ENCODE peak calls at places on chromosomes 16 and 17, in five cellular contexts. One of them, this sample, is unnamed.
A peak's percentile ranks its signal among the peaks of the same experiment; 100 is the strongest.

GRCh38 chr17:48998557-48999440 is 1.6 kb downstream of the IGF2BP1 start:
- DNase-seq in H54: no peak
- DNase-seq in NCI-H1436: no peak
- DNase-seq in ELF-1: peak; percentile 43
- DNase-seq in psoas muscle: no peak
- DNase-seq in this sample: no peak

GRCh38 chr16:85157813-85158701 is 45.8 kb upstream of the CIBAR2 start:
- DNase-seq in ELF-1: peak; percentile 87
- DNase-seq in H54: no peak
- DNase-seq in psoas muscle: no peak
- DNase-seq in NCI-H1436: no peak
- DNase-seq in this sample: no peak

GRCh38 chr16:88078111-88078775 is 127.0 kb downstream of the BANP start:
- DNase-seq in ELF-1: no peak
- DNase-seq in psoas muscle: peak; percentile 28
- DNase-seq in H54: no peak
- DNase-seq in NCI-H1436: no peak
- DNase-seq in this sample: no peak

GRCh38 chr17:20925954-20926353 is 116.9 kb downstream of the USP22 start:
- DNase-seq in H54: no peak
- DNase-seq in NCI-H1436: no peak
- DNase-seq in psoas muscle: no peak
- DNase-seq in ELF-1: no peak
- DNase-seq in this sample: no peak

GRCh38 chr16:67924140-67924906 is 7.3 kb downstream of the CTRL start:
- DNase-seq in psoas muscle: no peak
- DNase-seq in H54: no peak
- DNase-seq in NCI-H1436: no peak
- DNase-seq in ELF-1: no peak
- DNase-seq in this sample: no peak

GRCh38 chr16:81640681-81641070 is 138.4 kb upstream of the PLCG2 start:
- DNase-seq in psoas muscle: no peak
- DNase-seq in NCI-H1436: no peak
- DNase-seq in ELF-1: no peak
- DNase-seq in H54: no peak
- DNase-seq in this sample: no peak

GRCh38 chr17:62800580-62800979 is 7.5 kb downstream of the MARCHF10 start:
- DNase-seq in NCI-H1436: no peak
- DNase-seq in ELF-1: peak; percentile 82
- DNase-seq in psoas muscle: no peak
- DNase-seq in H54: no peak
- DNase-seq in this sample: no peak

GRCh38 chr16:67170168-67170947 is at the start of gene NOL3:
- DNase-seq in H54: peak; percentile 90
- DNase-seq in psoas muscle: peak; percentile 95
- DNase-seq in ELF-1: peak; percentile 90
- DNase-seq in NCI-H1436: peak; percentile 79
- DNase-seq in this sample: peak; percentile 29

GRCh38 chr17:50908860-50909764 is 43.0 kb upstream of the TOB1 start:
- DNase-seq in NCI-H1436: no peak
- DNase-seq in psoas muscle: peak; percentile 72
- DNase-seq in ELF-1: peak; percentile 82
- DNase-seq in H54: no peak
- DNase-seq in this sample: no peak

GRCh38 chr16:85539084-85539483 is 74.0 kb upstream of the GSE1 start:
- DNase-seq in H54: no peak
- DNase-seq in ELF-1: no peak
- DNase-seq in psoas muscle: no peak
- DNase-seq in NCI-H1436: no peak
- DNase-seq in this sample: no peak

GRCh38 chr17:36609498-36609862 is 8.1 kb downstream of the MRM1 start:
- DNase-seq in psoas muscle: peak; percentile 10
- DNase-seq in ELF-1: no peak
- DNase-seq in NCI-H1436: no peak
- DNase-seq in H54: no peak
- DNase-seq in this sample: no peak